ENCODE peak calls at places on chromosome 15, in seven cellular contexts. One of them, this sample, is unnamed.

GRCh38 chr15:85485956-85486567 is 105.7 kb downstream of the AKAP13 start:
- DNase-seq in mesenchymal stem cell: peak
- DNase-seq in trophoblast cell: peak
- DNase-seq in H9: peak
- DNase-seq in neuronal stem cell: peak
- DNase-seq in mesendoderm: peak
- DNase-seq in IMR-90: peak
- DNase-seq in this sample: no peak

GRCh38 chr15:58026051-58026450 is 39.5 kb downstream of the ALDH1A2 start:
- DNase-seq in mesenchymal stem cell: no peak
- DNase-seq in trophoblast cell: no peak
- DNase-seq in H9: no peak
- DNase-seq in neuronal stem cell: no peak
- DNase-seq in mesendoderm: no peak
- DNase-seq in IMR-90: no peak
- DNase-seq in this sample: no peak

GRCh38 chr15:73225358-73226015 is 143.3 kb downstream of the HCN4 start:
- DNase-seq in mesenchymal stem cell: no peak
- DNase-seq in trophoblast cell: no peak
- DNase-seq in H9: peak
- DNase-seq in neuronal stem cell: no peak
- DNase-seq in mesendoderm: peak
- DNase-seq in IMR-90: no peak
- DNase-seq in this sample: peak

GRCh38 chr15:46955576-46955975 is 761.7 kb upstream of the SEMA6D start:
- DNase-seq in mesenchymal stem cell: no peak
- DNase-seq in trophoblast cell: no peak
- DNase-seq in H9: no peak
- DNase-seq in neuronal stem cell: no peak
- DNase-seq in mesendoderm: no peak
- DNase-seq in IMR-90: no peak
- DNase-seq in this sample: no peak

GRCh38 chr15:80275946-80276345 is 23.9 kb upstream of the CTXND1 start:
- DNase-seq in mesenchymal stem cell: no peak
- DNase-seq in trophoblast cell: no peak
- DNase-seq in H9: no peak
- DNase-seq in neuronal stem cell: no peak
- DNase-seq in mesendoderm: no peak
- DNase-seq in IMR-90: peak
- DNase-seq in this sample: no peak

GRCh38 chr15:93196136-93196670 is 107.2 kb upstream of the RGMA start:
- DNase-seq in mesenchymal stem cell: no peak
- DNase-seq in trophoblast cell: peak
- DNase-seq in H9: no peak
- DNase-seq in neuronal stem cell: no peak
- DNase-seq in mesendoderm: peak
- DNase-seq in IMR-90: no peak
- DNase-seq in this sample: no peak

GRCh38 chr15:67186226-67186649 is 68.2 kb downstream of the AAGAB start:
- DNase-seq in mesenchymal stem cell: no peak
- DNase-seq in trophoblast cell: no peak
- DNase-seq in H9: no peak
- DNase-seq in neuronal stem cell: no peak
- DNase-seq in mesendoderm: no peak
- DNase-seq in IMR-90: no peak
- DNase-seq in this sample: no peak

GRCh38 chr15:47620960-47621681 is 96.2 kb upstream of the SEMA6D start:
- DNase-seq in mesenchymal stem cell: no peak
- DNase-seq in trophoblast cell: no peak
- DNase-seq in H9: no peak
- DNase-seq in neuronal stem cell: no peak
- DNase-seq in mesendoderm: no peak
- DNase-seq in IMR-90: peak
- DNase-seq in this sample: no peak

GRCh38 chr15:31214158-31214863 is 112.3 kb upstream of the KLF13 start:
- DNase-seq in mesenchymal stem cell: no peak
- DNase-seq in trophoblast cell: no peak
- DNase-seq in H9: no peak
- DNase-seq in neuronal stem cell: no peak
- DNase-seq in mesendoderm: no peak
- DNase-seq in IMR-90: no peak
- DNase-seq in this sample: no peak

GRCh38 chr15:53837263-53837662 is 77.8 kb upstream of the WDR72 start:
- DNase-seq in mesenchymal stem cell: no peak
- DNase-seq in trophoblast cell: no peak
- DNase-seq in H9: no peak
- DNase-seq in neuronal stem cell: no peak
- DNase-seq in mesendoderm: no peak
- DNase-seq in IMR-90: no peak
- DNase-seq in this sample: no peak

GRCh38 chr15:92383528-92384326 is 10.0 kb upstream of the ST8SIA2 start:
- DNase-seq in mesenchymal stem cell: no peak
- DNase-seq in trophoblast cell: peak
- DNase-seq in H9: peak
- DNase-seq in neuronal stem cell: peak
- DNase-seq in mesendoderm: peak
- DNase-seq in IMR-90: peak
- DNase-seq in this sample: no peak

GRCh38 chr15:49964071-49964470 is 155.0 kb downstream of the ATP8B4 start:
- DNase-seq in mesenchymal stem cell: no peak
- DNase-seq in trophoblast cell: no peak
- DNase-seq in H9: no peak
- DNase-seq in neuronal stem cell: no peak
- DNase-seq in mesendoderm: no peak
- DNase-seq in IMR-90: no peak
- DNase-seq in this sample: no peak

GRCh38 chr15:93180656-93181055 is 91.6 kb upstream of the RGMA start:
- DNase-seq in mesenchymal stem cell: no peak
- DNase-seq in trophoblast cell: no peak
- DNase-seq in H9: peak
- DNase-seq in neuronal stem cell: no peak
- DNase-seq in mesendoderm: peak
- DNase-seq in IMR-90: no peak
- DNase-seq in this sample: no peak

GRCh38 chr15:31498329-31498728 is 171.7 kb downstream of the KLF13 start:
- DNase-seq in mesenchymal stem cell: no peak
- DNase-seq in trophoblast cell: no peak
- DNase-seq in H9: peak
- DNase-seq in neuronal stem cell: no peak
- DNase-seq in mesendoderm: no peak
- DNase-seq in IMR-90: no peak
- DNase-seq in this sample: peak

GRCh38 chr15:83210619-83211018 is 3.0 kb upstream of the HDGFL3 start:
- DNase-seq in mesenchymal stem cell: no peak
- DNase-seq in trophoblast cell: no peak
- DNase-seq in H9: no peak
- DNase-seq in neuronal stem cell: no peak
- DNase-seq in mesendoderm: no peak
- DNase-seq in IMR-90: no peak
- DNase-seq in this sample: no peak

GRCh38 chr15:70127797-70128756 is 30.4 kb upstream of the TLE3 start:
- DNase-seq in mesenchymal stem cell: no peak
- DNase-seq in trophoblast cell: no peak
- DNase-seq in H9: no peak
- DNase-seq in neuronal stem cell: no peak
- DNase-seq in mesendoderm: no peak
- DNase-seq in IMR-90: no peak
- DNase-seq in this sample: no peak

GRCh38 chr15:45587861-45588170 is 637 bp downstream of the BLOC1S6 start:
- DNase-seq in mesenchymal stem cell: no peak
- DNase-seq in trophoblast cell: no peak
- DNase-seq in H9: no peak
- DNase-seq in neuronal stem cell: no peak
- DNase-seq in mesendoderm: no peak
- DNase-seq in IMR-90: no peak
- DNase-seq in this sample: no peak

GRCh38 chr15:49881866-49882265 is 237.2 kb downstream of the ATP8B4 start:
- DNase-seq in mesenchymal stem cell: no peak
- DNase-seq in trophoblast cell: no peak
- DNase-seq in H9: no peak
- DNase-seq in neuronal stem cell: no peak
- DNase-seq in mesendoderm: no peak
- DNase-seq in IMR-90: no peak
- DNase-seq in this sample: no peak

GRCh38 chr15:36791849-36792618 is 212.6 kb downstream of the CDIN1 start:
- DNase-seq in mesenchymal stem cell: peak
- DNase-seq in trophoblast cell: no peak
- DNase-seq in H9: no peak
- DNase-seq in neuronal stem cell: no peak
- DNase-seq in mesendoderm: no peak
- DNase-seq in IMR-90: peak
- DNase-seq in this sample: no peak

GRCh38 chr15:37678124-37678523 is 256.3 kb upstream of the TMCO5A start:
- DNase-seq in mesenchymal stem cell: no peak
- DNase-seq in trophoblast cell: no peak
- DNase-seq in H9: peak
- DNase-seq in neuronal stem cell: no peak
- DNase-seq in mesendoderm: peak
- DNase-seq in IMR-90: no peak
- DNase-seq in this sample: no peak

GRCh38 chr15:73075151-73075859 is 23.0 kb downstream of the NEO1 start:
- DNase-seq in mesenchymal stem cell: no peak
- DNase-seq in trophoblast cell: no peak
- DNase-seq in H9: no peak
- DNase-seq in neuronal stem cell: no peak
- DNase-seq in mesendoderm: no peak
- DNase-seq in IMR-90: no peak
- DNase-seq in this sample: no peak

GRCh38 chr15:43134157-43134637 is 811 bp downstream of the TMEM62 start:
- DNase-seq in mesenchymal stem cell: no peak
- DNase-seq in trophoblast cell: peak
- DNase-seq in H9: peak
- DNase-seq in neuronal stem cell: no peak
- DNase-seq in mesendoderm: no peak
- DNase-seq in IMR-90: no peak
- DNase-seq in this sample: no peak

GRCh38 chr15:62777657-62778056 is 264.9 kb upstream of the TPM1 start:
- DNase-seq in mesenchymal stem cell: no peak
- DNase-seq in trophoblast cell: no peak
- DNase-seq in H9: no peak
- DNase-seq in neuronal stem cell: no peak
- DNase-seq in mesendoderm: no peak
- DNase-seq in IMR-90: peak
- DNase-seq in this sample: no peak

GRCh38 chr15:62928242-62928995 is 114.1 kb upstream of the TPM1 start:
- DNase-seq in mesenchymal stem cell: peak
- DNase-seq in trophoblast cell: peak
- DNase-seq in H9: no peak
- DNase-seq in neuronal stem cell: no peak
- DNase-seq in mesendoderm: peak
- DNase-seq in IMR-90: peak
- DNase-seq in this sample: no peak

GRCh38 chr15:67165653-67166260 is 88.7 kb downstream of the AAGAB start:
- DNase-seq in mesenchymal stem cell: peak
- DNase-seq in trophoblast cell: no peak
- DNase-seq in H9: peak
- DNase-seq in neuronal stem cell: no peak
- DNase-seq in mesendoderm: peak
- DNase-seq in IMR-90: no peak
- DNase-seq in this sample: peak

GRCh38 chr15:65731926-65732325 is 60.2 kb downstream of the DENND4A start:
- DNase-seq in mesenchymal stem cell: peak
- DNase-seq in trophoblast cell: peak
- DNase-seq in H9: no peak
- DNase-seq in neuronal stem cell: no peak
- DNase-seq in mesendoderm: no peak
- DNase-seq in IMR-90: peak
- DNase-seq in this sample: no peak
- H3K23ac ChIP-seq in mesenchymal stem cell: no peak
- H3K23ac ChIP-seq in trophoblast cell: no peak
- H3K23ac ChIP-seq in H9: no peak
- H3K23ac ChIP-seq in neuronal stem cell: no peak
- H3K23ac ChIP-seq in mesendoderm: no peak
- H3K23ac ChIP-seq in IMR-90: no peak
- H3K23ac ChIP-seq in this sample: no peak

DNA sequence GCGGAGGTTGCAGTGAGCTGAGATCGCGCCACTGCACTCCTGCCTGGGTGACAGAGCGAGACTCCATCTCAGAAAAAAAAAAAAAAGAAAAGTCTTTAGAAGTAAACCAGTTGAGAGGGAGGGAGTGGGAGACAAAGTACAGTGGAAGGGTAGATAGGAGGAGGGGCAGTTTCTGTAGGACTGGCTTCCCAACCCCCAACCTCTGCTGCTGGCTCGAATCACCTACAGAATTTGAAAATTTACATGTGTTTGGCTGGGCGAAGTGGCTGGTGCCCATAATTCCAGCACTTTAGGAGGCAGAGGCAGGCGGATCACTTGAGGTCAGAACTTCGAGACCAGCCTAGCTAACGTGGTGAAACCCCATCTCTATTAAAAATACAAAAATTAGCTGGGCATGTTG is 24.1 kb upstream of the SEMA4B start:
- DNase-seq in mesenchymal stem cell: no peak
- DNase-seq in trophoblast cell: no peak
- DNase-seq in H9: peak
- DNase-seq in neuronal stem cell: no peak
- DNase-seq in mesendoderm: no peak
- DNase-seq in IMR-90: no peak
- DNase-seq in this sample: no peak
- H3K23ac ChIP-seq in mesenchymal stem cell: no peak
- H3K23ac ChIP-seq in trophoblast cell: no peak
- H3K23ac ChIP-seq in H9: no peak
- H3K23ac ChIP-seq in neuronal stem cell: no peak
- H3K23ac ChIP-seq in mesendoderm: no peak
- H3K23ac ChIP-seq in IMR-90: no peak
- H3K23ac ChIP-seq in this sample: no peak

DNA sequence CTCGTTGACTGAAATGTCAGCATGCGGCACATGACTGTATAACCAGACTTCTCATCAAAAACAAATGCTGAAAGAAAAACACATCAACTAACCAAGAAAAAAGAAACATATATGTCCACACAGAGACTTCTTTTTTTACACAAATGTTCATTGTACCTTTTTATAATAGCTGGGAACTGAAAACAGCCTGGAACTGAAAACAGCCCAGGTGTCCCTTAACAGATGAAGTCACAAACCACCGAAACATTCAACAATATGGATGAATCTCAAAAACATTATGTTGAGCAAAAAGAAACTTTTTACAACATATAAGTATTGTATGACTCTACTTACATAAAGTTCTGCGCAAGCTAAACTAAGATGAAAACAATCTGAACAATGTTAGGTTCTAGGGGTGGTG is 20.6 kb downstream of the UBE3A start:
- DNase-seq in mesenchymal stem cell: no peak
- DNase-seq in trophoblast cell: no peak
- DNase-seq in H9: no peak
- DNase-seq in neuronal stem cell: no peak
- DNase-seq in mesendoderm: no peak
- DNase-seq in IMR-90: no peak
- DNase-seq in this sample: no peak
- H3K23ac ChIP-seq in mesenchymal stem cell: no peak
- H3K23ac ChIP-seq in trophoblast cell: no peak
- H3K23ac ChIP-seq in H9: no peak
- H3K23ac ChIP-seq in neuronal stem cell: no peak
- H3K23ac ChIP-seq in mesendoderm: no peak
- H3K23ac ChIP-seq in IMR-90: no peak
- H3K23ac ChIP-seq in this sample: no peak

DNA sequence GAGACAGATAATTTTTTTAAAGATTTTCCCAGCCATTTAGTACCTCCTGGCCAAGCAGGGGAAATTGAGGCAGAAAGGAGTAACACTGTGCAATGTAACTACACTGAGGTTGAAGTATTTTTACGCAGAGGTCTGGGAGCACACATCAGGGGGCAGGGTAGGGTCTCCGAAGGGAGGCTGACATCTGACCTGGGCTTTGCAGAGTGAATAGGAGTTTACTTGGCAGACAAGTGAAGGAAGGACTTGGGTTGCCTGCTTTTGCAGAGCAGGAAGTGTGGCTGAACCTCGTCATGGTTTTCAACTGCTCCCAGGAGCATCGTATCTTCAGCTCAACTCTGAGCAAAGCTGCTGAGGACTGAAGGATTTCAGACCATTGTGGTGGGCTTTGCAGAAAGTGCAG is 66.2 kb downstream of the LRRK1 start:
- DNase-seq in mesenchymal stem cell: no peak
- DNase-seq in trophoblast cell: no peak
- DNase-seq in H9: no peak
- DNase-seq in neuronal stem cell: no peak
- DNase-seq in mesendoderm: no peak
- DNase-seq in IMR-90: no peak
- DNase-seq in this sample: no peak
- H3K23ac ChIP-seq in mesenchymal stem cell: no peak
- H3K23ac ChIP-seq in trophoblast cell: no peak
- H3K23ac ChIP-seq in H9: no peak
- H3K23ac ChIP-seq in neuronal stem cell: no peak
- H3K23ac ChIP-seq in mesendoderm: no peak
- H3K23ac ChIP-seq in IMR-90: no peak
- H3K23ac ChIP-seq in this sample: no peak